ENCODE peak calls at places on chromosomes 1 and 21, in nine cellular contexts. V is CD8-positive, alpha-beta memory T cell; K is OCI-LY7; E is body of pancreas; W is ovary; C is GM23338; L is neuronal stem cell; D is CD4-positive, alpha-beta memory T cell; Z is GM23248. M is an unnamed sample.

GRCh38 chr1:206841609-206842323 is 23.7 kb upstream of the IL20 start:
- DNase-seq in V (no peak), D (no peak), Z (no peak), C (no peak), W (no peak), L (no peak), K (no peak), E (no peak), M (no peak)

GRCh38 chr21:44996501-44996921 is 56.7 kb downstream of the SLX9 start:
- DNase-seq in L (no peak), K (no peak), W (no peak), E (no peak), V (no peak), Z (no peak), D (no peak), C (no peak), M (no peak)

GRCh38 chr1:18635833-18636671 is 5.4 kb downstream of the PAX7 start:
- DNase-seq in D (no peak), W (no peak), C (peak; percentile 72), Z (peak; percentile 44), K (no peak), E (no peak), L (no peak), V (no peak), M (no peak)

GRCh38 chr1:39189592-39190041 is 14.9 kb upstream of the MACF1 start:
- DNase-seq in Z (peak; percentile 70), L (no peak), D (no peak), E (no peak), W (no peak), C (no peak), V (no peak), K (no peak), M (no peak)

GRCh38 chr1:189708674-189709073 is 769.0 kb downstream of the BRINP3 start:
- DNase-seq in E (no peak), D (no peak), L (no peak), K (no peak), W (no peak), V (no peak), C (peak; percentile 50), Z (no peak), M (no peak)

GRCh38 chr1:74699331-74699730 is 25.7 kb upstream of the ERICH3 start:
- DNase-seq in L (no peak), Z (no peak), W (no peak), D (no peak), V (no peak), K (peak; percentile 8), C (no peak), E (no peak), M (no peak)

GRCh38 chr1:171904778-171905449 is 63.6 kb downstream of the DNM3 start:
- DNase-seq in D (no peak), E (no peak), V (no peak), C (no peak), K (no peak), Z (no peak), W (no peak), L (no peak), M (no peak)

GRCh38 chr1:8711161-8711560 is 106.3 kb downstream of the RERE start:
- DNase-seq in E (no peak), W (no peak), D (no peak), Z (peak; percentile 28), V (no peak), K (no peak), C (no peak), L (no peak), M (no peak)

GRCh38 chr1:176931526-176931925 is 233.0 kb downstream of the ASTN1 start:
- DNase-seq in C (no peak), W (no peak), K (no peak), V (no peak), Z (no peak), D (no peak), L (no peak), E (no peak), M (no peak)

GRCh38 chr1:176938375-176938774 is 226.1 kb downstream of the ASTN1 start:
- DNase-seq in C (no peak), Z (no peak), V (no peak), K (no peak), W (no peak), D (no peak), E (no peak), L (no peak), M (no peak)

GRCh38 chr1:176934370-176934769 is 230.1 kb downstream of the ASTN1 start:
- DNase-seq in K (no peak), E (no peak), Z (no peak), V (no peak), D (no peak), W (no peak), L (no peak), C (no peak), M (no peak)

GRCh38 chr1:176932114-176933104 is 232.1 kb downstream of the ASTN1 start:
- DNase-seq in C (no peak), V (no peak), K (no peak), E (peak; percentile 22), W (no peak), Z (no peak), D (no peak), L (no peak), M (no peak)
- H3K36me3 ChIP-seq in C (no peaks in the 10 kb centered on the region), V (no peaks in the 10 kb centered on the region), K (no peaks in the 10 kb centered on the region), E (no peaks in the 10 kb centered on the region), W (no peaks in the 10 kb centered on the region), Z (no peaks in the 10 kb centered on the region), D (no peaks in the 10 kb centered on the region), L (no peaks in the 10 kb centered on the region), M (no peaks in the 10 kb centered on the region)

GRCh38 chr21:15247613-15248012 is 182.8 kb upstream of the NRIP1 start:
- DNase-seq in K (no peak), V (no peak), Z (peak; percentile 15), L (no peak), E (no peak), D (no peak), W (no peak), C (no peak), M (no peak)

GRCh38 chr21:15243356-15243755 is 178.6 kb upstream of the NRIP1 start:
- DNase-seq in V (no peak), L (no peak), Z (no peak), E (no peak), D (no peak), W (no peak), K (no peak), C (peak; percentile 18), M (no peak)

GRCh38 chr21:15240846-15241245 is 176.0 kb upstream of the NRIP1 start:
- DNase-seq in V (no peak), D (no peak), L (no peak), C (no peak), E (no peak), W (no peak), Z (no peak), K (no peak), M (no peak)

GRCh38 chr21:15241997-15242767 is 177.4 kb upstream of the NRIP1 start:
- DNase-seq in C (peak; percentile 92), W (no peak), Z (no peak), L (no peak), V (no peak), K (no peak), E (no peak), D (no peak), M (no peak)

DNA sequence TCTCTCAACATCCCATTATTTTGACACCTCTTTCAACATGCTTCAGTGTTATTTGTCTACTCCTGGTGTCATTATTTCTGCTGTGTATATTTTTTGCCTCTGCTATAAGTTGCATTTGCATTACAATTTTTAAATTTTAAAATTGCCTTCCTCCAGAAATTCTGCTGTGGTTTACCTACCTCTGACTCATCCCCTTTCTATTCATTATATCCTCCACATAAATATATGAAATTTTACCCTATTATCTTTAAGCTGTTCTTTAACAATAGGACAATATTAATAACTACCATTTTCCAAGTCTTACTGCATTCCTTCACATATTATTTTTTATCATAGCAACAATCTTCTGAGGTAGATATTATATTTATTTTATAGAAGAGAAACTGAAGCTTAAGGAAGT is 178.1 kb upstream of the NRIP1 start:
- DNase-seq in V (no peak), D (no peak), C (no peak), K (no peak), L (no peak), Z (peak; percentile 6), W (no peak), E (no peak), M (no peak)
- H3K4me1 ChIP-seq in V (no peaks in the 10 kb centered on the region), D (no peaks in the 10 kb centered on the region), C (peaks cover 17% of the 10 kb centered on the region), K (no peaks in the 10 kb centered on the region), L (peaks cover 8% of the 10 kb centered on the region), Z (peaks cover 7% of the 10 kb centered on the region), W (no peaks in the 10 kb centered on the region), E (no peaks in the 10 kb centered on the region), M (no peaks in the 10 kb centered on the region)

DNA sequence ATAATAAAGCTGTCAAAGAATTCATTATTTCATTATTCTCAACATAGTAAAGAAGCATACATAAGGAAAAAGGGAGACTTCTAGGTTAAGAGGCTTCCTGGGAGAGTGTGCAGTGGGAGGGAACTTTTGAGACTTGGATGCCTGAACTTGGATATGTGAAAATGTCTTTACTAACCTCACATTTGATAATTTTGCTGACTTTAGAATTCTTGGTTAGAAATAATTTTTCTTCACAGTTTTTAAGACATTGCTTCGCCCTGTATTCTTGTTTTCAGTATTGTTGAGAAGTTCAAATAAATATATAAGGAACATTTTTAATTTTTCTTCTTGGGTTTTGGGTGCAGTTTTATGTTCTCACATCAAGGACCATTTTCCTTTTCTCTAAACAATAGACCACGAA is 40.0 kb downstream of the GPSM2 start:
- DNase-seq in V (no peak), K (no peak), W (no peak), L (no peak), C (no peak), D (no peak), E (no peak), Z (no peak), M (no peak)
- H3K36me3 ChIP-seq in V (no peaks in the 10 kb centered on the region), K (peaks cover 28% of the 10 kb centered on the region), W (no peaks in the 10 kb centered on the region), L (peaks cover 17% of the 10 kb centered on the region), C (no peaks in the 10 kb centered on the region), D (no peaks in the 10 kb centered on the region), E (no peaks in the 10 kb centered on the region), Z (peaks cover 3% of the 10 kb centered on the region), M (no peaks in the 10 kb centered on the region)

GRCh38 chr1:177137814-177138213 is 26.7 kb downstream of the ASTN1 start:
- DNase-seq in L (no peak), K (no peak), D (no peak), W (no peak), V (no peak), C (peak; percentile 56), Z (no peak), E (no peak), M (no peak)

GRCh38 chr1:177133977-177134538 is 30.5 kb downstream of the ASTN1 start:
- DNase-seq in L (no peak), V (no peak), E (no peak), Z (no peak), K (no peak), D (no peak), W (no peak), C (no peak), M (no peak)

GRCh38 chr1:177132141-177132540 is 32.4 kb downstream of the ASTN1 start:
- DNase-seq in E (no peak), W (no peak), V (no peak), Z (no peak), C (no peak), D (no peak), K (no peak), L (no peak), M (no peak)

GRCh38 chr1:177138347-177138746 is 26.2 kb downstream of the ASTN1 start:
- DNase-seq in C (no peak), D (no peak), E (no peak), Z (no peak), V (no peak), L (no peak), W (no peak), K (no peak), M (no peak)

DNA sequence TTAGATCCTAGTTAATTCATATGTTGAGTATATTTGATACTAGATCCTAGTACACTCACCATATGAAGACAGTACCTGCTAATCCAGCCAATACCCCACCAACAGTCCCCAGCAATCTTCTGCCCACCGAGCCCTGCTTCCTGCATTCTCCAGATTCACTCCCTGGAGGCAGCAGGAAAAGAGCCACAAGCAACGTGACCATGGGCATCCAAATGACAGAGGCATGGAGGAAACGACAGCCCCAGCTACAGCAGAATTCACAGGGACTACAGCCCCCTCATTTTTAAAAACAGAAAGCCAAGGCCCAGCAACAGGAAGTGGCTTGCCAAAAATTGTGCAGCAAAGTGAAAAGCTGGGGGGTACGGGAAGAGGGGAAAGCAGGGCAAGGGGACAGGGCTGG is 29.3 kb downstream of the ASTN1 start:
- DNase-seq in Z (no peak), W (no peak), V (no peak), D (no peak), E (no peak), K (no peak), C (no peak), L (no peak), M (no peak)
- H3K4me1 ChIP-seq in Z (no peaks in the 10 kb centered on the region), W (no peaks in the 10 kb centered on the region), V (no peaks in the 10 kb centered on the region), D (no peaks in the 10 kb centered on the region), E (no peaks in the 10 kb centered on the region), K (no peaks in the 10 kb centered on the region), C (peaks cover 5% of the 10 kb centered on the region), L (no peaks in the 10 kb centered on the region), M (no peaks in the 10 kb centered on the region)

M was measured in CD8-positive, alpha-beta T cell.